ENCODE peak calls at places on chromosomes 2 and 18, in six cellular contexts. One of them, this sample, is unnamed. For H3K36me3, the result is how much of the 10 kb centered on the place peaks cover.

GRCh38 chr18:2871111-2871720 is 24.4 kb downstream of the EMILIN2 start:
- DNase-seq in OCI-LY7: no peak
- DNase-seq in ovary: no peak
- DNase-seq in neuronal stem cell: no peak
- DNase-seq in brain microvascular endothelial cell: no peak
- DNase-seq in GM06990: no peak
- DNase-seq in this sample: no peak

GRCh38 chr2:119485336-119486110 is 38.8 kb downstream of the SCTR start:
- DNase-seq in OCI-LY7: no peak
- DNase-seq in ovary: no peak
- DNase-seq in neuronal stem cell: no peak
- DNase-seq in brain microvascular endothelial cell: no peak
- DNase-seq in GM06990: no peak
- DNase-seq in this sample: no peak

GRCh38 chr18:5294113-5294617 is 1.4 kb downstream of the ZBTB14 start:
- DNase-seq in OCI-LY7: no peak
- DNase-seq in ovary: no peak
- DNase-seq in neuronal stem cell: no peak
- DNase-seq in brain microvascular endothelial cell: no peak
- DNase-seq in GM06990: no peak
- DNase-seq in this sample: peak

GRCh38 chr2:185802926-185803325 is 64.3 kb downstream of the FSIP2 start:
- DNase-seq in OCI-LY7: no peak
- DNase-seq in ovary: no peak
- DNase-seq in neuronal stem cell: no peak
- DNase-seq in brain microvascular endothelial cell: no peak
- DNase-seq in GM06990: no peak
- DNase-seq in this sample: no peak

GRCh38 chr2:138307099-138307498 is 194.5 kb upstream of the SPOPL start:
- DNase-seq in OCI-LY7: no peak
- DNase-seq in ovary: no peak
- DNase-seq in neuronal stem cell: no peak
- DNase-seq in brain microvascular endothelial cell: no peak
- DNase-seq in GM06990: no peak
- DNase-seq in this sample: no peak

GRCh38 chr2:102142829-102143449 is 393 bp downstream of the IL1R1 start:
- DNase-seq in OCI-LY7: no peak
- DNase-seq in ovary: no peak
- DNase-seq in neuronal stem cell: peak
- DNase-seq in brain microvascular endothelial cell: no peak
- DNase-seq in GM06990: no peak
- DNase-seq in this sample: no peak

GRCh38 chr2:17643031-17643615 is 102.6 kb downstream of the VSNL1 start:
- DNase-seq in OCI-LY7: no peak
- DNase-seq in ovary: no peak
- DNase-seq in neuronal stem cell: no peak
- DNase-seq in brain microvascular endothelial cell: peak
- DNase-seq in GM06990: no peak
- DNase-seq in this sample: peak

GRCh38 chr2:240166191-240166590 is 25.7 kb upstream of the OTOS start:
- DNase-seq in OCI-LY7: no peak
- DNase-seq in ovary: no peak
- DNase-seq in neuronal stem cell: no peak
- DNase-seq in brain microvascular endothelial cell: no peak
- DNase-seq in GM06990: no peak
- DNase-seq in this sample: no peak

GRCh38 chr18:22044474-22045220 is 124.7 kb upstream of the GATA6 start:
- DNase-seq in OCI-LY7: no peak
- DNase-seq in ovary: no peak
- DNase-seq in neuronal stem cell: no peak
- DNase-seq in brain microvascular endothelial cell: no peak
- DNase-seq in GM06990: no peak
- DNase-seq in this sample: no peak

GRCh38 chr2:68387408-68388350 is 22.6 kb downstream of the PLEK start:
- DNase-seq in OCI-LY7: peak
- DNase-seq in ovary: no peak
- DNase-seq in neuronal stem cell: no peak
- DNase-seq in brain microvascular endothelial cell: no peak
- DNase-seq in GM06990: peak
- DNase-seq in this sample: no peak

GRCh38 chr2:46813046-46813445 is 102.6 kb downstream of the MCFD2 start:
- DNase-seq in OCI-LY7: no peak
- DNase-seq in ovary: peak
- DNase-seq in neuronal stem cell: no peak
- DNase-seq in brain microvascular endothelial cell: no peak
- DNase-seq in GM06990: no peak
- DNase-seq in this sample: no peak

GRCh38 chr2:72994991-72995380 is 76.5 kb downstream of the SFXN5 start:
- DNase-seq in OCI-LY7: no peak
- DNase-seq in ovary: no peak
- DNase-seq in neuronal stem cell: no peak
- DNase-seq in brain microvascular endothelial cell: no peak
- DNase-seq in GM06990: no peak
- DNase-seq in this sample: no peak

GRCh38 chr18:5295231-5295920 is at the start of gene ZBTB14:
- DNase-seq in OCI-LY7: peak
- DNase-seq in ovary: peak
- DNase-seq in neuronal stem cell: peak
- DNase-seq in brain microvascular endothelial cell: peak
- DNase-seq in GM06990: peak
- DNase-seq in this sample: peak

GRCh38 chr2:99337931-99338580 is 867 bp downstream of the EIF5B start:
- DNase-seq in OCI-LY7: peak
- DNase-seq in ovary: no peak
- DNase-seq in neuronal stem cell: peak
- DNase-seq in brain microvascular endothelial cell: no peak
- DNase-seq in GM06990: peak
- DNase-seq in this sample: no peak

GRCh38 chr2:28929581-28929980 is 35.1 kb downstream of the WDR43 start:
- DNase-seq in OCI-LY7: no peak
- DNase-seq in ovary: no peak
- DNase-seq in neuronal stem cell: no peak
- DNase-seq in brain microvascular endothelial cell: no peak
- DNase-seq in GM06990: no peak
- DNase-seq in this sample: no peak

DNA sequence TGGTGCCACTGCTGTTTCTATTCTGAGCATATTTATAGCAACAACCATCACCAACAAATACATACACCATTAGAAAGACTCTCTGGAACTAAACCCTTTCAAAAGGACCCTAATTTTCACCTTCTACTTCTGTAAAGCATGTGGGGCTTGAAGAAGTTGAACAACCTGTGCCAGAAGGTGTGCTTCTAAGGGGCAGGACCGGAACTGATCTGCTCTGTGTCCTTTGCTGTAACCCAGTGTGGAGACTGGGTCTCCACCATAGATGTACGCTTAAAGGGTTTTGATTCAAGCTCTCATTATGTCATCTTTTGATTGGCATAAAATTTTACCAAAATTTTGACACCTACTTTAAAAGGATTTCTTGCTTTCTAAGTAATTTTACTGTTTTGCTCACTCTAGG is 40.3 kb downstream of the WDR43 start:
- DNase-seq in OCI-LY7: no peak
- DNase-seq in ovary: no peak
- DNase-seq in neuronal stem cell: no peak
- DNase-seq in brain microvascular endothelial cell: no peak
- DNase-seq in GM06990: no peak
- DNase-seq in this sample: no peak
- H3K36me3 ChIP-seq in OCI-LY7: half or more
- H3K36me3 ChIP-seq in ovary: under half
- H3K36me3 ChIP-seq in neuronal stem cell: under half
- H3K36me3 ChIP-seq in brain microvascular endothelial cell: half or more
- H3K36me3 ChIP-seq in GM06990: under half
- H3K36me3 ChIP-seq in this sample: half or more

GRCh38 chr2:234426616-234427015 is 70.3 kb downstream of the ARL4C start:
- DNase-seq in OCI-LY7: peak
- DNase-seq in ovary: no peak
- DNase-seq in neuronal stem cell: no peak
- DNase-seq in brain microvascular endothelial cell: no peak
- DNase-seq in GM06990: no peak
- DNase-seq in this sample: no peak

GRCh38 chr2:234422242-234422641 is 74.6 kb downstream of the ARL4C start:
- DNase-seq in OCI-LY7: no peak
- DNase-seq in ovary: no peak
- DNase-seq in neuronal stem cell: no peak
- DNase-seq in brain microvascular endothelial cell: peak
- DNase-seq in GM06990: no peak
- DNase-seq in this sample: peak

GRCh38 chr2:234422895-234423505 is 73.9 kb downstream of the ARL4C start:
- DNase-seq in OCI-LY7: peak
- DNase-seq in ovary: no peak
- DNase-seq in neuronal stem cell: no peak
- DNase-seq in brain microvascular endothelial cell: peak
- DNase-seq in GM06990: no peak
- DNase-seq in this sample: no peak

GRCh38 chr2:234425923-234426603 is 70.8 kb downstream of the ARL4C start:
- DNase-seq in OCI-LY7: peak
- DNase-seq in ovary: no peak
- DNase-seq in neuronal stem cell: no peak
- DNase-seq in brain microvascular endothelial cell: no peak
- DNase-seq in GM06990: peak
- DNase-seq in this sample: no peak

GRCh38 chr2:234423884-234424283 is 73.0 kb downstream of the ARL4C start:
- DNase-seq in OCI-LY7: no peak
- DNase-seq in ovary: no peak
- DNase-seq in neuronal stem cell: no peak
- DNase-seq in brain microvascular endothelial cell: no peak
- DNase-seq in GM06990: no peak
- DNase-seq in this sample: no peak
- H3K36me3 ChIP-seq in OCI-LY7: under half
- H3K36me3 ChIP-seq in ovary: under half
- H3K36me3 ChIP-seq in neuronal stem cell: under half
- H3K36me3 ChIP-seq in brain microvascular endothelial cell: under half
- H3K36me3 ChIP-seq in GM06990: under half
- H3K36me3 ChIP-seq in this sample: under half

GRCh38 chr2:96546797-96547196 is 10.2 kb downstream of the ARID5A start:
- DNase-seq in OCI-LY7: no peak
- DNase-seq in ovary: no peak
- DNase-seq in neuronal stem cell: no peak
- DNase-seq in brain microvascular endothelial cell: no peak
- DNase-seq in GM06990: no peak
- DNase-seq in this sample: no peak
- H3K36me3 ChIP-seq in OCI-LY7: under half
- H3K36me3 ChIP-seq in ovary: under half
- H3K36me3 ChIP-seq in neuronal stem cell: under half
- H3K36me3 ChIP-seq in brain microvascular endothelial cell: under half
- H3K36me3 ChIP-seq in GM06990: half or more
- H3K36me3 ChIP-seq in this sample: under half

DNA sequence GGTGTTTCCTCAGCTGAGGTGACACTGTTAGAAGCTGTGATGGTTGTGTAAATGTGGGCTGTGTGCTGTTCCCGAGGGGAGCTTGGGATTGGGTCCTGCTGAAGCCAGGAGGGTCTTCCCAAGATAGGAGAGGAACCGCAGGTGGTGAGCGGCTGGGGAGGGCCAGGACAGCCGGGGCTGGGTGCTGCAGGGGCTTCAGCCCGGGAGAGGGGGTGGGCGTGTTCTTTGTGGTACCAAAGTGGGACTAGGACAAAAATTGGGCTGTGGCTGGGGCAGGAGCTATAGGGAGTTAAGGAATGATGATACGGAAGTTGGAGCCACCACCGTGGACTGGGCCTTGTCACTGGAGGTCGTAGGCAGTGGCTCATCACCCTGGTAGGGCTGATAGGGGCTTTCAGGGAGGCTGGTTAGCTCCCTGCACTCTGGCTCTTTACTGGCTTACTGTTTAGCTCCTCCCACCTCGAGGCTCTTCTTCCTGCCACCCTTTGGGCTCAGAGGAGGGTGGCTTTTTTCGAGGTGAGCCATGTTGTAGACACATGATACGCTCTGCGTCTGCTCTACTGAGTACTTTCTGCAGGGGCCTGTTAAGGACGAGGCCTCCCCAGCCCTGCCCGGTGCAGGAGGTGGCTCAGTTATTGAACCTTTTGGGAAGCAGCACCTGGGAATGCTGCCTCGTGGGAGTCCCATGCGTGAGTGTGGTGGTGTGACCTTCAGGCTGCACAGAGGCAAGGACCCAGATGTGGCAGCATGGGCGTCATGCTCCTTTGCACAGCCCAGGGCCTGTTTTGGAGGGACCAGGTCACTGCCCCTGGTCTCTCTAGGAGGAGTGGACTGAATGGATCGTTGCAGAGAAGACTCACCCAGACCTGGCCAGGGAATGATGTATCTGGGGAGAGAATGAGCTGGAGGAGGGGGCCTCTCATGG is 21.6 kb downstream of the ASB1 start:
- DNase-seq in OCI-LY7: no peak
- DNase-seq in ovary: no peak
- DNase-seq in neuronal stem cell: no peak
- DNase-seq in brain microvascular endothelial cell: no peak
- DNase-seq in GM06990: no peak
- DNase-seq in this sample: no peak
- H3K36me3 ChIP-seq in OCI-LY7: half or more
- H3K36me3 ChIP-seq in ovary: under half
- H3K36me3 ChIP-seq in neuronal stem cell: under half
- H3K36me3 ChIP-seq in brain microvascular endothelial cell: half or more
- H3K36me3 ChIP-seq in GM06990: under half
- H3K36me3 ChIP-seq in this sample: half or more

GRCh38 chr18:58924473-58924872 is 59.8 kb downstream of the ZNF532 start:
- DNase-seq in OCI-LY7: no peak
- DNase-seq in ovary: no peak
- DNase-seq in neuronal stem cell: no peak
- DNase-seq in brain microvascular endothelial cell: no peak
- DNase-seq in GM06990: no peak
- DNase-seq in this sample: no peak
- H3K36me3 ChIP-seq in OCI-LY7: under half
- H3K36me3 ChIP-seq in ovary: under half
- H3K36me3 ChIP-seq in neuronal stem cell: under half
- H3K36me3 ChIP-seq in brain microvascular endothelial cell: under half
- H3K36me3 ChIP-seq in GM06990: under half
- H3K36me3 ChIP-seq in this sample: under half

GRCh38 chr2:202299712-202300111 is 34.1 kb downstream of the NOP58 start:
- DNase-seq in OCI-LY7: no peak
- DNase-seq in ovary: no peak
- DNase-seq in neuronal stem cell: no peak
- DNase-seq in brain microvascular endothelial cell: no peak
- DNase-seq in GM06990: peak
- DNase-seq in this sample: no peak
- H3K36me3 ChIP-seq in OCI-LY7: half or more
- H3K36me3 ChIP-seq in ovary: under half
- H3K36me3 ChIP-seq in neuronal stem cell: under half
- H3K36me3 ChIP-seq in brain microvascular endothelial cell: half or more
- H3K36me3 ChIP-seq in GM06990: under half
- H3K36me3 ChIP-seq in this sample: half or more

GRCh38 chr2:127057371-127058245 is 49.3 kb downstream of the BIN1 start:
- DNase-seq in OCI-LY7: no peak
- DNase-seq in ovary: peak
- DNase-seq in neuronal stem cell: no peak
- DNase-seq in brain microvascular endothelial cell: no peak
- DNase-seq in GM06990: no peak
- DNase-seq in this sample: no peak
- H3K36me3 ChIP-seq in OCI-LY7: under half
- H3K36me3 ChIP-seq in ovary: under half
- H3K36me3 ChIP-seq in neuronal stem cell: under half
- H3K36me3 ChIP-seq in brain microvascular endothelial cell: under half
- H3K36me3 ChIP-seq in GM06990: under half
- H3K36me3 ChIP-seq in this sample: under half